ENCODE peak calls at places on chromosomes 12 and 14, in six cellular contexts. K is GM23248; Q is NCI-H1092 treated with DMSO at 0.1 percent for 48 hours; J is PC-9; U is HCT116; I is activated T-cell treated with anti-CD3 and anti-CD28 coated beads, Interleukin-2, amount 50 U/mL, for 72 hours. P is an unnamed sample.
A peak's percentile ranks its signal among the peaks of the same experiment; 100 is the strongest.

GRCh38 chr14:47674546-47675238 is 713 bp downstream of the MDGA2 start:
- DNase-seq in K (no peak), Q (no peak), J (no peak), U (no peak), I (no peak), P (peak; percentile 7)

GRCh38 chr12:111251099-111251498 is 117.8 kb downstream of the PHETA1 start:
- DNase-seq in K (no peak), Q (no peak), J (no peak), U (no peak), I (no peak), P (no peak)

GRCh38 chr14:99660006-99660566 is 15.2 kb downstream of the HHIPL1 start:
- DNase-seq in K (peak; percentile 26), Q (no peak), J (no peak), U (no peak), I (no peak), P (no peak)

GRCh38 chr12:121522962-121523361 is 57.9 kb downstream of the KDM2B start:
- DNase-seq in K (no peak), Q (no peak), J (no peak), U (no peak), I (no peak), P (no peak)

GRCh38 chr14:77752266-77752665 is 8.7 kb downstream of the SNW1 start:
- DNase-seq in K (no peak), Q (no peak), J (no peak), U (no peak), I (no peak), P (no peak)

GRCh38 chr14:68784298-68784910 is 8.5 kb downstream of the ZFP36L1 start:
- DNase-seq in K (peak; percentile 71), Q (no peak), J (no peak), U (no peak), I (no peak), P (no peak)

GRCh38 chr12:120887253-120888043 is 16.7 kb downstream of the SPPL3 start:
- DNase-seq in K (no peak), Q (no peak), J (no peak), U (no peak), I (no peak), P (no peak)

GRCh38 chr12:30525171-30525570 is 170.5 kb downstream of the IPO8 start:
- DNase-seq in K (no peak), Q (no peak), J (no peak), U (no peak), I (no peak), P (no peak)

GRCh38 chr14:105774001-105774400 is 247.6 kb downstream of the TMEM121 start:
- DNase-seq in K (no peak), Q (no peak), J (peak; percentile 9), U (no peak), I (no peak), P (no peak)

GRCh38 chr12:39294712-39295111 is 148.2 kb downstream of the KIF21A start:
- DNase-seq in K (no peak), Q (no peak), J (no peak), U (no peak), I (no peak), P (no peak)

GRCh38 chr12:52260351-52261210 is 13.9 kb upstream of the KRT86 start:
- DNase-seq in K (no peak), Q (no peak), J (no peak), U (no peak), I (no peak), P (peak; percentile 29)

GRCh38 chr12:6377667-6377994 is 2.3 kb upstream of the SCNN1A start:
- DNase-seq in K (no peak), Q (no peak), J (peak; percentile 92), U (no peak), I (no peak), P (no peak)

GRCh38 chr14:99437706-99438105 is 43.0 kb downstream of the SETD3 start:
- DNase-seq in K (no peak), Q (no peak), J (no peak), U (no peak), I (no peak), P (no peak)

GRCh38 chr12:38056701-38057689 is 259.6 kb upstream of the ALG10B start:
- DNase-seq in K (peak; percentile 14), Q (no peak), J (peak; percentile 79), U (no peak), I (no peak), P (peak; percentile 10)

GRCh38 chr14:23171251-23171975 is 12.0 kb downstream of the SLC7A8 start:
- DNase-seq in K (peak; percentile 89), Q (no peak), J (no peak), U (no peak), I (no peak), P (no peak)

GRCh38 chr14:101898416-101898815 is 66.0 kb upstream of the DYNC1H1 start:
- DNase-seq in K (no peak), Q (no peak), J (no peak), U (no peak), I (no peak), P (no peak)

GRCh38 chr14:69693823-69694729 is 72.9 kb upstream of the SRSF5 start:
- DNase-seq in K (peak; percentile 47), Q (no peak), J (peak; percentile 65), U (no peak), I (no peak), P (no peak)

GRCh38 chr12:27966870-27967269 is 5.7 kb downstream of the PTHLH start:
- DNase-seq in K (peak; percentile 96), Q (no peak), J (peak; percentile 44), U (peak; percentile 82), I (no peak), P (peak; percentile 87)

GRCh38 chr12:82299617-82300016 is 58.6 kb downstream of the CCDC59 start:
- DNase-seq in K (peak; percentile 28), Q (no peak), J (no peak), U (no peak), I (no peak), P (no peak)

GRCh38 chr14:29458547-29458946 is 469.1 kb downstream of the PRKD1 start:
- DNase-seq in K (peak; percentile 23), Q (no peak), J (no peak), U (no peak), I (no peak), P (no peak)

GRCh38 chr12:98416845-98417244 is 98.5 kb upstream of the TMPO start:
- DNase-seq in K (peak; percentile 64), Q (no peak), J (no peak), U (no peak), I (no peak), P (no peak)

GRCh38 chr14:32382704-32383103 is 53.6 kb downstream of the AKAP6 start:
- DNase-seq in K (peak; percentile 53), Q (no peak), J (peak; percentile 30), U (no peak), I (peak; percentile 1), P (no peak)

GRCh38 chr12:12724421-12725085 is 7.4 kb downstream of the CDKN1B start:
- DNase-seq in K (peak; percentile 53), Q (peak; percentile 51), J (peak; percentile 21), U (no peak), I (peak; percentile 48), P (no peak)

GRCh38 chr14:65303185-65303901 is 109.2 kb upstream of the FUT8 start:
- DNase-seq in K (peak; percentile 44), Q (no peak), J (no peak), U (no peak), I (no peak), P (no peak)

GRCh38 chr12:6364037-6364360 is 11.4 kb downstream of the SCNN1A start:
- DNase-seq in K (peak; percentile 53), Q (no peak), J (peak; percentile 82), U (no peak), I (no peak), P (no peak)

GRCh38 chr14:49447725-49448124 is 138.5 kb downstream of the RPS29 start:
- DNase-seq in K (no peak), Q (no peak), J (no peak), U (no peak), I (no peak), P (no peak)

GRCh38 chr12:62625238-62625637 is 158.6 kb downstream of the MON2 start:
- DNase-seq in K (peak; percentile 59), Q (no peak), J (no peak), U (no peak), I (no peak), P (no peak)

GRCh38 chr14:31858868-31859267 is 218.2 kb upstream of the ARHGAP5 start:
- DNase-seq in K (peak; percentile 32), Q (no peak), J (no peak), U (no peak), I (no peak), P (no peak)

GRCh38 chr12:49661191-49661590 is 37.8 kb downstream of the PRPF40B start:
- DNase-seq in K (no peak), Q (no peak), J (no peak), U (no peak), I (peak; percentile 47), P (no peak)